ENCODE peak calls at places on chromosomes 5 and 9, in five cellular contexts. X is IMR-90, W is mesendoderm, V is H1, H is neuronal stem cell. N is an unnamed sample.

GRCh38 chr5:157651623-157652376 is 438 bp downstream of the SOX30 start:
- DNase-seq in W (peak), X (no peak), V (peak), H (peak), N (peak)

GRCh38 chr5:75734913-75735789 is 17.9 kb upstream of the POC5 start:
- DNase-seq in H (peak), V (peak), X (peak), W (peak), N (peak)

GRCh38 chr5:105032917-105033316 is 1470.3 kb upstream of the NUDT12 start:
- DNase-seq in V (no peak), H (no peak), X (no peak), W (no peak), N (no peak)

GRCh38 chr5:109656829-109657228 is 32.9 kb upstream of the MAN2A1 start:
- DNase-seq in H (no peak), X (peak), W (no peak), V (no peak), N (peak)

GRCh38 chr9:100697339-100697738 is 119.5 kb downstream of the CAVIN4 start:
- DNase-seq in H (no peak), V (no peak), W (no peak), X (no peak), N (no peak)

GRCh38 chr9:113164536-113165300 is 13.9 kb downstream of the SLC31A2 start:
- DNase-seq in V (no peak), H (no peak), X (peak), W (peak), N (no peak)

GRCh38 chr5:178058321-178059012 is 54.9 kb upstream of the N4BP3 start:
- DNase-seq in X (no peak), H (no peak), W (no peak), V (no peak), N (no peak)

GRCh38 chr5:75331095-75332090 is 5.6 kb upstream of the HMGCR start:
- DNase-seq in X (no peak), V (no peak), W (no peak), H (no peak), N (no peak)

GRCh38 chr9:112241491-112241890 is 66.4 kb upstream of the SUSD1 start:
- DNase-seq in V (no peak), H (no peak), X (peak), W (no peak), N (peak)

GRCh38 chr5:139660105-139660915 is 12.2 kb downstream of the CXXC5 start:
- DNase-seq in H (no peak), V (no peak), W (no peak), X (no peak), N (no peak)

GRCh38 chr9:6907772-6908381 is 150.1 kb downstream of the KDM4C start:
- DNase-seq in H (no peak), V (no peak), W (peak), X (peak), N (peak)

GRCh38 chr9:121771418-121771817 is 120.0 kb downstream of the DAB2IP start:
- DNase-seq in H (no peak), V (no peak), W (no peak), X (no peak), N (no peak)

GRCh38 chr9:21758540-21758939 is 43.9 kb upstream of the MTAP start:
- DNase-seq in V (no peak), W (no peak), H (no peak), X (no peak), N (no peak)

GRCh38 chr5:172774561-172775271 is 3.7 kb upstream of the DUSP1 start:
- DNase-seq in W (no peak), V (no peak), X (no peak), H (no peak), N (no peak)

GRCh38 chr9:95030344-95030743 is 287.2 kb downstream of the FANCC start:
- DNase-seq in X (no peak), W (no peak), H (no peak), V (no peak), N (no peak)

GRCh38 chr9:122923947-122924346 is 7.4 kb downstream of the ZBTB26 start:
- DNase-seq in X (no peak), W (no peak), H (no peak), V (no peak), N (no peak)

DNA sequence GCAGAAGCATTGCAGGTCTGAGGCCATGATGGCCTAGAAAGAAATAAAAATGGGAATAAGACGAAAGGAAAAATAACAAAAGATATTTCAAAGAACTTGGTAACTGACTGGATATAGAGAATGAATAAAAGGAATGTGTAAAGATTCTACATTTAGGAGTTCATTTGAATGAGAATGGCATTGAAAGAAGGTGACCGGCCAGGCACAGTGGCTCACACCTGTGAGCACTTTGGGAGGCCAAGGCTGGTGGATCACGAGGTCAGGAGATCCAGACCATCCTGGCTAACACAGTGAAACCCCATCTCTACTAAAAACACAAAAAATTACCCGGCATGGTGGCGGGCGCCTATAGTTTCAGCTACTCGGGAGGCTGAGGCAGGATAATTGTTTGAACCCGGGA is 8.6 kb downstream of the ZBTB26 start:
- DNase-seq in W (no peak), V (no peak), X (no peak), H (no peak), N (no peak)
- H3K18ac ChIP-seq in W (no peak), V (no peak), X (no peak), H (no peak), N (no peak)

GRCh38 chr5:79990598-79991507 is at the start of gene MTX3:
- DNase-seq in H (peak), X (peak), W (peak), V (peak), N (peak)
- H3K9ac ChIP-seq in H (peak), X (peak), W (peak), V (peak), N (peak)

GRCh38 chr9:84368593-84368992 is 28.0 kb upstream of the SLC28A3 start:
- DNase-seq in W (no peak), H (no peak), X (no peak), V (no peak), N (no peak)
- H2BK120ac ChIP-seq in W (no peak), H (no peak), X (no peak), V (no peak), N (no peak)

GRCh38 chr5:79986260-79986659 is 4.8 kb downstream of the MTX3 start:
- DNase-seq in H (no peak), X (no peak), V (no peak), W (no peak), N (no peak)
- H3K18ac ChIP-seq in H (no peak), X (no peak), V (no peak), W (no peak), N (no peak)